ENCODE peak calls at places on chromosomes 1 and 21, in seven cellular contexts. N is mesenchymal stem cell, R is mesendoderm, Y is neuronal stem cell, C is IMR-90, T is H1, Z is trophoblast cell. I is an unnamed sample.

GRCh38 chr1:23196627-23197328 is 20.5 kb downstream of the HTR1D start:
- DNase-seq in N (peak; percentile 99), R (peak; percentile 81), Y (no peak), C (peak; percentile 98), T (no peak), Z (peak; percentile 95), I (no peak)

GRCh38 chr1:234244482-234244881 is 128.8 kb upstream of the COA6 start:
- DNase-seq in N (no peak), R (no peak), Y (no peak), C (no peak), T (no peak), Z (no peak), I (no peak)

GRCh38 chr1:52574594-52574993 is 21.7 kb upstream of the TUT4 start:
- DNase-seq in N (peak; percentile 96), R (no peak), Y (no peak), C (peak; percentile 98), T (no peak), Z (peak; percentile 85), I (no peak)

GRCh38 chr1:57329001-57329400 is 94.9 kb downstream of the DAB1 start:
- DNase-seq in N (no peak), R (no peak), Y (peak; percentile 61), C (no peak), T (no peak), Z (no peak), I (no peak)

GRCh38 chr1:112284796-112285195 is 111.2 kb upstream of the CTTNBP2NL start:
- DNase-seq in N (no peak), R (no peak), Y (no peak), C (no peak), T (no peak), Z (no peak), I (no peak)

GRCh38 chr1:217137210-217137871 is 414.1 kb upstream of the ESRRG start:
- DNase-seq in N (no peak), R (peak; percentile 36), Y (peak; percentile 12), C (no peak), T (no peak), Z (no peak), I (peak; percentile 63)

GRCh38 chr1:115685029-115685705 is 43.4 kb downstream of the VANGL1 start:
- DNase-seq in N (no peak), R (peak; percentile 61), Y (no peak), C (no peak), T (no peak), Z (no peak), I (no peak)

GRCh38 chr1:112396668-112397025 is 633 bp downstream of the CTTNBP2NL start:
- DNase-seq in N (peak; percentile 38), R (peak; percentile 51), Y (no peak), C (peak; percentile 21), T (no peak), Z (peak; percentile 11), I (no peak)

GRCh38 chr1:164716992-164717703 is 158.2 kb downstream of the PBX1 start:
- DNase-seq in N (peak; percentile 17), R (no peak), Y (no peak), C (peak; percentile 64), T (no peak), Z (peak; percentile 22), I (no peak)

GRCh38 chr1:11891433-11892186 is 32.9 kb upstream of the NPPB start:
- DNase-seq in N (no peak), R (no peak), Y (no peak), C (no peak), T (no peak), Z (no peak), I (no peak)
- H3K4ac ChIP-seq in N (no peak overlapping the region), R (no peak overlapping the region), Y (no peak overlapping the region), C (no peak overlapping the region), T (no peak overlapping the region), Z (no peak overlapping the region), I (no peak overlapping the region)

DNA sequence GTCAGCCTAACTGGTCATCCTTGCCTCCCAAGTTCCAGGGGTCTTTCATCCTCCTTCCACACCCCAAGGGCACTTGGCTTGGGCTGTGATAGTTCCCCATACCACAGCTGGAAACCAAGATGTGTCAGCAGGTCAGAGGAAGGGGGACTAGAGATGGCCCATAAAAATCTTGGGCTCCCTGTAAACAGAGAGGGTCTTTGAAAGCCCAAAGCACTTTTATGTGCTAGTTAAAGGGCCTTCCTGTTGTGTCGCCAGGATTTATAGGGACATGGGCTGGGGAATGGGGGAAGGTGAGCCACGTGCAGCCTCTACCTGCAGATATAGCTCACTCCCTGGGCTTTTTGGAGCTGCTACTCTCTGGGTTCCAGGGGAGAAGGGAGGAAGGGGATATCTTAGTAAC is 11.9 kb upstream of the UBL4B start:
- DNase-seq in N (no peak), R (no peak), Y (no peak), C (no peak), T (no peak), Z (no peak), I (no peak)
- H2AK5ac ChIP-seq in N (no peak overlapping the region), R (no peak overlapping the region), Y (no peak overlapping the region), C (no peak overlapping the region), T (no peak overlapping the region), Z (no peak overlapping the region), I (no peak overlapping the region)

DNA sequence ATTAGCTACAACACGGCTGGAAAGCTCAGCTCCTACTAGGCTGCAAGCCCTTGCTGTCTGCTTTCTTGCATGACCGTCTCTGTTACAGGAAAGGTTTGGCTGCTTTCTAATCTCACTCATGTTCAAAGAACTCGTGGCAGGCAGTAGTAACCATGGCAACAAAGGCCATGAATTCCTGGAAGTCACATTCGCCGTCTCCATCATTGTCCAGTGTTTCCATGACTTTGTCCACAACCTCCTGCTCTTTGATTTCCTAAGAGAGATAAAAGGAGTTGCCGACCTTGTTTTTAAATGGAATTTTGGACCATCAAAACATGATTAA is 5.7 kb downstream of the S100B start:
- DNase-seq in N (peak; percentile 79), R (peak; percentile 51), Y (peak; percentile 45), C (peak; percentile 92), T (no peak), Z (peak; percentile 95), I (no peak)
- H3K4ac ChIP-seq in N (no peak overlapping the region), R (no peak overlapping the region), Y (no peak overlapping the region), C (peak overlapping the region; percentile 34), T (no peak overlapping the region), Z (no peak overlapping the region), I (no peak overlapping the region)

DNA sequence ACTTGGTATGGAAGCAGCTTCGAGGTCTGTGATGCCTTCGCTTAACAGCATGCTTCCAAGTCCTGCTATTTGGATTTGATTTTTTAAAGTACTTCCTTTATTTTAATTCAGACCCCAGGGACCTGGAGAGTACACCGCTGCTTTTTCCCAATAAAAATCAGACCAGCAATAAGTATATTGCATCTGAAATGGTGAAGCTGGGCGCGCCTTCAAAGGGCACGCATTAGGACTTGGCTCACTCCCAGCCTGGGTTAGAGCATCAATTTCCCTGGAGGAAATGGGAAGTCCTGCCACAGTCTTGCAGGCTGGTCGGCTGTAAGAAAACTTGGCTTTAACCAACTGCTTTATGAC is 325.1 kb downstream of the RRAGC start:
- DNase-seq in N (no peak), R (no peak), Y (no peak), C (no peak), T (no peak), Z (no peak), I (no peak)
- H2AK5ac ChIP-seq in N (no peak overlapping the region), R (no peak overlapping the region), Y (no peak overlapping the region), C (no peak overlapping the region), T (no peak overlapping the region), Z (no peak overlapping the region), I (no peak overlapping the region)

DNA sequence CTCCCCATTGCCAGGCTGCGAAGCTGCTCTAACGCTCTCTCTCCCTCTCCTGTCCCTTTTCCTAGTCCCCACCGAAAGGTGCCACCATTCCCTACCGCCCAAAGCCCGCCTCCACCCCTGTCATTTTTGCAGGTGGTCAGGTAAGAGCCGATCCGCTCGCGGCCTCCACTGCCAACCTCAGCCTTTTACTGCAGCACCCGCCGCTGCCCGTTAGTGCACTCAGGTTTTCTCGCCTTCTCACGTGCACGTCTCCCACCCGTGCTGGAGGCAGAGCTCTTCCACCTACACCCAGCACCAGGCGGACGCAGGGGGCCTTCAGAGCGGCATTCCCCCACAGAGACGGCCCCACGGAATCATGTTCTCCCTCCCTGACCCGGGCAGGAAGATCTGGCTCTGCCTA is 67.7 kb upstream of the COL6A1 start:
- DNase-seq in N (no peak), R (no peak), Y (no peak), C (no peak), T (no peak), Z (no peak), I (no peak)
- H3K4ac ChIP-seq in N (no peak overlapping the region), R (no peak overlapping the region), Y (no peak overlapping the region), C (no peak overlapping the region), T (no peak overlapping the region), Z (no peak overlapping the region), I (no peak overlapping the region)

DNA sequence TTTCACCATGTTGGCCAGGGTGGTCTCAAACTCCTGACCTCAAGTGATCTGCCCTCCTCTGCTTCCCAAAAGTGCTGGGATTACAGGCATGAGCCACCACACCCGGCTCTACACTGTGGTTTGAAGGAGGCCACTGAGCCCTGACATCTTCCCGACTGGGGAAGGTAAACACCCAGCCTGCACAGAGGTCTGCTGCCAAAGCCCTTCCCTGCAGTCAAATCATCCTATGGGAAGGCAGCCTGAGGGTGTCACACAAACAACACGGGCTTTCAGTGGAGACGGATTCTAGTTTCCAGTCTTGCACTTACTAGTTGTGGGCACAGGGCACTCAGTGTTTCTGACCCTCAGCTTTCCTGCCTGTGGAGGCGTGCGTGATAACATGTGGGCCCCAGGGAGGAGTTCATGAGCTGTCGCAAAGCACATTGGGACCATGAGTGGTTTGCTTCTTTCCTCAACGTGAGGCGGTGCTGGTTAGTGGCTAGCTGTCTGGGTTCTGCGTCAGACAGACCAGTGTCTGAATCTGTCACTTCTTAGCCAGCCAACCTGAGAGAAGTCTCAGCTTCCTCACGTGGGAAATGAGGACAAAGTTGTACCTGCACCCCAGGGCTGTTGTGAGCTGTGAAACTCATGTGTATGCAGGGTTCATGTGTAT is 21.5 kb upstream of the OPRD1 start:
- DNase-seq in N (no peak), R (no peak), Y (no peak), C (peak; percentile 3), T (no peak), Z (no peak), I (no peak)
- H2AK5ac ChIP-seq in N (no peak overlapping the region), R (no peak overlapping the region), Y (no peak overlapping the region), C (no peak overlapping the region), T (no peak overlapping the region), Z (no peak overlapping the region), I (no peak overlapping the region)

GRCh38 chr1:192832492-192832891 is 23.7 kb downstream of the RGS2 start:
- DNase-seq in N (no peak), R (no peak), Y (no peak), C (no peak), T (no peak), Z (no peak), I (no peak)
- H3K4ac ChIP-seq in N (no peak overlapping the region), R (no peak overlapping the region), Y (no peak overlapping the region), C (no peak overlapping the region), T (no peak overlapping the region), Z (no peak overlapping the region), I (no peak overlapping the region)

DNA sequence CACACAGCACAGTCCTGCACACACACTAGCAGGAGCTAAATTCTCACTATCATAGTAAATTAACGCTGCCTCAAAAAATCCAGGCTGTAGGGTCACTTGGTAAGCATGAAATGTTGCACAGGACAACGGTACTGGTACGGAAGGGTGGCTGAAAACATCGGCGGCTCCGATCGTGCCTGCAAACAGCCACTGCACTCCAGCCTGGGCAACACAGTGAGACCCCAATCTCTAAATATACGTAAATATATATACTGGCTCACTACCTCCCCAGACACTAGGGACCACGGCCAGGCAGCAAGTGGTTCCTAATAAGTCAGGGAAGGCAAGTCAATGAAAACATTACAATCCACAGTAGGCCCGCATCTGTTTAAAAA is 44.3 kb downstream of the GLIS1 start:
- DNase-seq in N (no peak), R (no peak), Y (no peak), C (no peak), T (no peak), Z (no peak), I (no peak)
- H2AK5ac ChIP-seq in N (no peak overlapping the region), R (no peak overlapping the region), Y (no peak overlapping the region), C (no peak overlapping the region), T (no peak overlapping the region), Z (no peak overlapping the region), I (no peak overlapping the region)

I was measured in H9.